ENCODE peak calls at places on chromosome 2, in four cellular contexts. One of them, this sample, is unnamed.

GRCh38 chr2:161139098-161139987 is 20.9 kb upstream of the TANK start:
- DNase-seq in astrocyte: peak; percentile 64
- DNase-seq in sigmoid colon: no peak
- DNase-seq in mammary epithelial cell: peak; percentile 28
- DNase-seq in this sample: peak; percentile 64

GRCh38 chr2:3341336-3341735 is 36.3 kb downstream of the EIPR1 start:
- DNase-seq in mammary epithelial cell: no peak
- DNase-seq in sigmoid colon: no peak
- DNase-seq in astrocyte: no peak
- DNase-seq in this sample: no peak

GRCh38 chr2:74546004-74546403 is 7.7 kb downstream of the LOXL3 start:
- DNase-seq in sigmoid colon: no peak
- DNase-seq in mammary epithelial cell: no peak
- DNase-seq in astrocyte: no peak
- DNase-seq in this sample: no peak

GRCh38 chr2:9658972-9659371 is 28.2 kb upstream of the YWHAQ start:
- DNase-seq in astrocyte: peak; percentile 59
- DNase-seq in mammary epithelial cell: peak; percentile 88
- DNase-seq in sigmoid colon: no peak
- DNase-seq in this sample: peak; percentile 45

GRCh38 chr2:32838949-32839348 is 107.8 kb upstream of the LTBP1 start:
- DNase-seq in astrocyte: no peak
- DNase-seq in sigmoid colon: no peak
- DNase-seq in mammary epithelial cell: no peak
- DNase-seq in this sample: no peak

GRCh38 chr2:237601453-237602116 is 11.1 kb upstream of the RAB17 start:
- DNase-seq in sigmoid colon: no peak
- DNase-seq in astrocyte: no peak
- DNase-seq in mammary epithelial cell: no peak
- DNase-seq in this sample: no peak

GRCh38 chr2:109215866-109216265 is 86.9 kb downstream of the SH3RF3 start:
- DNase-seq in sigmoid colon: no peak
- DNase-seq in astrocyte: no peak
- DNase-seq in mammary epithelial cell: no peak
- DNase-seq in this sample: no peak

GRCh38 chr2:218781691-218782528 is at the start of gene CYP27A1:
- DNase-seq in astrocyte: no peak
- DNase-seq in mammary epithelial cell: no peak
- DNase-seq in sigmoid colon: peak; percentile 81
- DNase-seq in this sample: peak; percentile 52

GRCh38 chr2:17879137-17879912 is 858 bp downstream of the KCNS3 start:
- DNase-seq in mammary epithelial cell: peak; percentile 73
- DNase-seq in astrocyte: peak; percentile 27
- DNase-seq in sigmoid colon: peak; percentile 80
- DNase-seq in this sample: peak; percentile 52

GRCh38 chr2:71702071-71702970 is 249.0 kb downstream of the DYSF start:
- DNase-seq in mammary epithelial cell: no peak
- DNase-seq in sigmoid colon: peak; percentile 62
- DNase-seq in astrocyte: no peak
- DNase-seq in this sample: no peak

GRCh38 chr2:203804766-203805484 is 62.6 kb upstream of the CTLA4 start:
- DNase-seq in astrocyte: peak; percentile 79
- DNase-seq in sigmoid colon: no peak
- DNase-seq in mammary epithelial cell: peak; percentile 24
- DNase-seq in this sample: no peak

GRCh38 chr2:28765316-28765715 is 13.7 kb downstream of the PPP1CB start:
- DNase-seq in mammary epithelial cell: peak; percentile 13
- DNase-seq in astrocyte: peak; percentile 26
- DNase-seq in sigmoid colon: no peak
- DNase-seq in this sample: no peak

GRCh38 chr2:229620759-229621158 is 93.6 kb downstream of the DNER start:
- DNase-seq in astrocyte: no peak
- DNase-seq in mammary epithelial cell: no peak
- DNase-seq in sigmoid colon: no peak
- DNase-seq in this sample: no peak

GRCh38 chr2:36483290-36483689 is 114.7 kb downstream of the FEZ2 start:
- DNase-seq in astrocyte: no peak
- DNase-seq in sigmoid colon: no peak
- DNase-seq in mammary epithelial cell: no peak
- DNase-seq in this sample: no peak

GRCh38 chr2:86809481-86810121 is 18.9 kb upstream of the CD8A start:
- DNase-seq in sigmoid colon: no peak
- DNase-seq in mammary epithelial cell: no peak
- DNase-seq in astrocyte: no peak
- DNase-seq in this sample: no peak

GRCh38 chr2:174184504-174184903 is 63.8 kb downstream of the OLA1 start:
- DNase-seq in mammary epithelial cell: no peak
- DNase-seq in sigmoid colon: no peak
- DNase-seq in astrocyte: no peak
- DNase-seq in this sample: no peak

GRCh38 chr2:45004569-45005181 is 4.6 kb downstream of the SIX2 start:
- DNase-seq in sigmoid colon: no peak
- DNase-seq in mammary epithelial cell: no peak
- DNase-seq in astrocyte: no peak
- DNase-seq in this sample: no peak

GRCh38 chr2:147846382-147847081 is 1.7 kb downstream of the ACVR2A start:
- DNase-seq in mammary epithelial cell: peak; percentile 29
- DNase-seq in astrocyte: no peak
- DNase-seq in sigmoid colon: no peak
- DNase-seq in this sample: peak; percentile 12

GRCh38 chr2:80246449-80247025 is 58.0 kb downstream of the LRRTM1 start:
- DNase-seq in mammary epithelial cell: no peak
- DNase-seq in sigmoid colon: no peak
- DNase-seq in astrocyte: no peak
- DNase-seq in this sample: no peak

GRCh38 chr2:156211318-156211717 is 121.2 kb downstream of the NR4A2 start:
- DNase-seq in sigmoid colon: no peak
- DNase-seq in astrocyte: no peak
- DNase-seq in mammary epithelial cell: peak; percentile 49
- DNase-seq in this sample: no peak

GRCh38 chr2:5530022-5530696 is 162.0 kb upstream of the SOX11 start:
- DNase-seq in sigmoid colon: no peak
- DNase-seq in astrocyte: no peak
- DNase-seq in mammary epithelial cell: no peak
- DNase-seq in this sample: no peak

GRCh38 chr2:121650554-121650930 is 1.3 kb upstream of the CLASP1 start:
- DNase-seq in sigmoid colon: no peak
- DNase-seq in mammary epithelial cell: peak; percentile 20
- DNase-seq in astrocyte: peak; percentile 19
- DNase-seq in this sample: peak; percentile 15

GRCh38 chr2:67215214-67215613 is 181.9 kb upstream of the ETAA1 start:
- DNase-seq in sigmoid colon: peak; percentile 89
- DNase-seq in astrocyte: peak; percentile 42
- DNase-seq in mammary epithelial cell: peak; percentile 46
- DNase-seq in this sample: peak; percentile 89

GRCh38 chr2:69097148-69097610 is 84.2 kb downstream of the ANTXR1 start:
- DNase-seq in sigmoid colon: no peak
- DNase-seq in astrocyte: no peak
- DNase-seq in mammary epithelial cell: no peak
- DNase-seq in this sample: no peak

GRCh38 chr2:9030190-9030589 is 26.7 kb upstream of the MBOAT2 start:
- DNase-seq in sigmoid colon: no peak
- DNase-seq in astrocyte: no peak
- DNase-seq in mammary epithelial cell: no peak
- DNase-seq in this sample: no peak

GRCh38 chr2:215702116-215702905 is 266.4 kb upstream of the FN1 start:
- DNase-seq in astrocyte: no peak
- DNase-seq in mammary epithelial cell: no peak
- DNase-seq in sigmoid colon: no peak
- DNase-seq in this sample: no peak

GRCh38 chr2:167209784-167210183 is 321.5 kb downstream of the XIRP2 start:
- DNase-seq in sigmoid colon: no peak
- DNase-seq in mammary epithelial cell: no peak
- DNase-seq in astrocyte: peak; percentile 8
- DNase-seq in this sample: peak; percentile 72

GRCh38 chr2:236180831-236181453 is 12.8 kb upstream of the GBX2 start:
- DNase-seq in astrocyte: peak; percentile 41
- DNase-seq in sigmoid colon: peak; percentile 66
- DNase-seq in mammary epithelial cell: no peak
- DNase-seq in this sample: peak; percentile 73

DNA sequence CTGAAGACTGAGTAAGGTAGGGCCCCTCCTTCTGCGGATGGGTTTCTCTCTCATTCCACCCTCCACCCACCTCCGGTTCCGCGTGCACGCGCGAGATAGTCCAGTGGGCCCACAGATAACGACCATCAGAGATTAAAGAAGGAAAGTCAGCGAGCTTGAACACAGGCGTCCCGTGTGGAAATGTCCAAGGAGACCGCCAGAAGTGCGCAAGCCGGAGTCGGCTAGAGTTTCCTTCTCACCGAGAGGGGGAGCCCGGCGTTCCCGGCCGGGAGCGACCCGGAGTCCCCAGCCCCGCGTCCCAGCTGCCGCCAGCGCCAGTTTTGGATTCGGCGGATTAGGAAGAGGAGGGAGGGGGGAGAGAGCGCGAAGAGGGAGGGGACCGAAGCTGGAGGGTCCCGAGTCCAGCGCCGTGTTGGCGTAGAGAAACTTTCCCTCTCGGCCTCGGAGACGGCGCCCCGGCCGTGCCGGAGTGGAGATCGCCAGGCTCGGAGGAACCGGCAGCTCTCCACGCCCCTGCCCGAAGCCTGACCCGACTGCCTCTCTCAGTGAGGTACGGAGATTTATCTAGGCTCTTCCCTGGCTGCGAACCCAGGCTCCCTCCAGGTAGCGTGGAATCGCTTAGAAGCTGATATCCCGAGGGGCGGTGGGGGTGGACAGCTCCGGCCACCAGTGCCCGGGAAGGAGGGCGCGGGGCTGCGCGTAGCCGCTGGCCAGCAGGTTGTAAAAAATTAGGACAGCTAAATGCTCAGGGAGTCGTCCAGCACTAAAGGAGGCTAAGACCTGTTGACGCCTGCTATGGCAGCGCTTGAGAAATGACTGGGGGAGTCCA is at the start of gene GULP1:
- DNase-seq in sigmoid colon: peak; percentile 90
- DNase-seq in astrocyte: peak; percentile 65
- DNase-seq in mammary epithelial cell: peak; percentile 72
- DNase-seq in this sample: peak; percentile 77
- TF ChIP-seq CTCF in sigmoid colon: peak; percentile 49
- TF ChIP-seq CTCF in astrocyte: peak; percentile 35
- TF ChIP-seq CTCF in mammary epithelial cell: peak; percentile 79
- TF ChIP-seq CTCF in this sample: peak; percentile 61

DNA sequence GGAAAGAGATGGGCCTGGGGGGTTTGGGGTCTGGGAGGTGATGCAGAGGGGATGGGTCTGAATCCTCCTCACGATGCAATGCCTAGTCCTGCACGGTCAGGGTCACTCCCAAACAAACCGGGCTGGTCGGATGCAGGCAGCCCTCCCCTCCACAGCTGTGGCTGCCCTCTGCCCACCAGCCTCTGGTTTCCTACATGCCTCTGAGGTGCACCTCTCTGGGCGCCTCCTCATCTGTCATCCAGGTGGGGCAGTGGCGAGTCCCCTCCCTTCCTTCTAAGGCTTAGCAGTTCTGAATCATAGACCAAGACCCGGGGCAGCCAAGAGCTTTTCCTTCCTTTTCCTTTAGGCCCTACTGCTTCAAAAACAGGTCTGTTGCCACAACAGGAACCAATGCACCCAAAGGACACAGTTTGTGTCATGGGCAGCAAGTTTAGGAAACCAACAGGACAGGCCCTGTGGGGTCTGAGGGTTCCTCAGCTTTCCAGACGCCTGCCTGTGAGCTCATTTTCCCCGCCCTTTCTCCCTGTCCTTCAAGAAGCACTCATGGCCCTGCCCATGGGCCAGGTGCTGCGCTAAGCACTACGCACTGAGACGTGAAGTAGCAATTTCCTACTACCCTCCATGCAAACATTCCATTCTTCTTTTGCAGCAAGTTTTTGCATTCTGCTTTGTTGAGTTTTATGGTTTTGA is 6.5 kb upstream of the MAL start:
- DNase-seq in sigmoid colon: no peak
- DNase-seq in mammary epithelial cell: no peak
- DNase-seq in astrocyte: no peak
- DNase-seq in this sample: no peak
- H3K27me3 ChIP-seq in sigmoid colon: no peaks in the 10 kb centered on the region
- H3K27me3 ChIP-seq in mammary epithelial cell: no peaks in the 10 kb centered on the region
- H3K27me3 ChIP-seq in astrocyte: peaks cover 31% of the 10 kb centered on the region
- H3K27me3 ChIP-seq in this sample: peaks cover 15% of the 10 kb centered on the region

GRCh38 chr2:149715005-149715592 is 127.5 kb upstream of the MMADHC start:
- DNase-seq in mammary epithelial cell: peak; percentile 51
- DNase-seq in astrocyte: peak; percentile 35
- DNase-seq in sigmoid colon: no peak
- DNase-seq in this sample: peak; percentile 57
- TF ChIP-seq CTCF in mammary epithelial cell: peak; percentile 80
- TF ChIP-seq CTCF in astrocyte: peak; percentile 67
- TF ChIP-seq CTCF in sigmoid colon: no peak
- TF ChIP-seq CTCF in this sample: peak; percentile 68

DNA sequence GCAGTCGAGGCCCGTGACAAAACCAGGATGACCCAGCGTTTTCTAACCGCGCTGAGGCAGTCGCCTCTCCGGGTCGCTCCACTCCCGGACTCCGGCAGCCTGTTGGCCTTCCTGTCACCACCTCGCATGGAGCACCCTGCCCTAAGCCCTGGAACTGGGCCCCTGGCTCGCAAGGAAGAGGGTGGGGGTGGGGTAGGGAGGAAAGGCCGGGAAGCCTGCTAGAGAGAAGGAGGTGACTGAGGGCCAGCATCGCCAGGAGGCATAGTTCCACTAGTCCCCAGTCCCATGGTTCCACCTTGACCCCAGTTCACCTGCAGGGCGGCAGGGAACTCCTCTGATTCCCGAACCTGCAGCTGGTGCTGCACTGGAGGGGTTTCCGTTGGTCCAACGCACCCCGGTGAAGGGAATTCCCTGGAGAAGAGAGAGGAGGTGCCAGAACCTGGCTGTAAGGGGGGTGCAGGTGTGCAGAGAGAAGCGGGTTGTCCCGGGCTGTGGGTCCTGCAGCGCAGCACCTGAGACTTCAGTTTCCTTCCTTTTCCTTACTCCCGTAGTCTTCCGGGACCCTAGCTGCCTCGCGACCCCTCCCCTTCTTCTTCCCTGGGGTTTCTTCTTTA is 11.8 kb upstream of the EN1 start:
- DNase-seq in mammary epithelial cell: no peak
- DNase-seq in sigmoid colon: no peak
- DNase-seq in astrocyte: no peak
- DNase-seq in this sample: no peak
- H3K27me3 ChIP-seq in mammary epithelial cell: peaks cover 52% of the 10 kb centered on the region
- H3K27me3 ChIP-seq in sigmoid colon: peaks cover 35% of the 10 kb centered on the region
- H3K27me3 ChIP-seq in astrocyte: peaks cover 67% of the 10 kb centered on the region
- H3K27me3 ChIP-seq in this sample: peaks cover 57% of the 10 kb centered on the region

This sample was measured in fibroblast of lung.